ENCODE peak calls at places on chromosomes 16 and 17, in four cellular contexts. Z, H, Q and C are unnamed samples.

GRCh38 chr16:52497067-52497816 is 49.7 kb downstream of the TOX3 start:
- DNase-seq in Z (no peak), H (no peak), Q (no peak), C (no peak)

GRCh38 chr17:7809086-7809790 is 24.8 kb upstream of the KDM6B start:
- DNase-seq in Z (no peak), H (peak), Q (no peak), C (no peak)

GRCh38 chr17:38898291-38898679 is 27.1 kb upstream of the LASP1NB start:
- DNase-seq in Z (peak), H (peak), Q (no peak), C (no peak)

GRCh38 chr17:17577373-17577772 is 14.1 kb downstream of the PEMT start:
- DNase-seq in Z (no peak), H (no peak), Q (no peak), C (no peak)

GRCh38 chr16:68987734-68988457 is 117.6 kb upstream of the HAS3 start:
- DNase-seq in Z (no peak), H (no peak), Q (no peak), C (no peak)

GRCh38 chr16:27721548-27722265 is 171.8 kb downstream of the KATNIP start:
- DNase-seq in Z (peak), H (no peak), Q (peak), C (peak)

GRCh38 chr17:36036240-36036639 is 18.5 kb upstream of the CCL23 start:
- DNase-seq in Z (no peak), H (no peak), Q (no peak), C (no peak)

GRCh38 chr16:62408760-62409159 is 372.5 kb upstream of the CDH8 start:
- DNase-seq in Z (no peak), H (no peak), Q (no peak), C (no peak)

GRCh38 chr16:75251280-75252048 is at the start of gene BCAR1:
- DNase-seq in Z (peak), H (peak), Q (peak), C (peak)

GRCh38 chr16:31008154-31008950 is 2.1 kb downstream of the STX1B start:
- DNase-seq in Z (no peak), H (no peak), Q (peak), C (no peak)

GRCh38 chr17:28117304-28117703 is 74.8 kb downstream of the NLK start:
- DNase-seq in Z (no peak), H (no peak), Q (no peak), C (no peak)

GRCh38 chr17:28119049-28119448 is 76.6 kb downstream of the NLK start:
- DNase-seq in Z (no peak), H (no peak), Q (no peak), C (no peak)

GRCh38 chr17:28119560-28119959 is 77.1 kb downstream of the NLK start:
- DNase-seq in Z (no peak), H (no peak), Q (no peak), C (no peak)

GRCh38 chr17:28120766-28121165 is 78.3 kb downstream of the NLK start:
- DNase-seq in Z (no peak), H (no peak), Q (no peak), C (no peak)

DNA sequence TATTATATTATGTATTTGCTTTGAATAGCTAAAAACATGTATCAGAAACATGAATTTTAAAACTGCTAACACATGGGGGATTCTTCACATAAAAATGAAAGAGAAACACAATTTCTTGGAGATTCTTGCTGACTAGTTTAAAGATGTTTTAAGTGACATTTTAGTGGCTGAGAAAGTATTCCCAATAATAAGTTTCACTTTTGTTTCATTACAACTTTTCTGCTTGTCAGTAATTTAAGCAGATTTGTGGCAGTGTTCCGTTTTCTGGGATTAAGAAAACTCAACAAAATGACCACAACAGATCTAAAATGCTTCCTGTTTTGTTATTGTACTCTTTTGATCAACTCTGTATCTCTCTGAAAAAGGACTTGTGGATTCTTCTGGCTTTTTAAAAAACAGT is 75.9 kb downstream of the NLK start:
- DNase-seq in Z (no peak), H (no peak), Q (no peak), C (no peak)
- H3K4me3 ChIP-seq in Z (no peak), H (no peak), Q (no peak), C (no peak)

DNA sequence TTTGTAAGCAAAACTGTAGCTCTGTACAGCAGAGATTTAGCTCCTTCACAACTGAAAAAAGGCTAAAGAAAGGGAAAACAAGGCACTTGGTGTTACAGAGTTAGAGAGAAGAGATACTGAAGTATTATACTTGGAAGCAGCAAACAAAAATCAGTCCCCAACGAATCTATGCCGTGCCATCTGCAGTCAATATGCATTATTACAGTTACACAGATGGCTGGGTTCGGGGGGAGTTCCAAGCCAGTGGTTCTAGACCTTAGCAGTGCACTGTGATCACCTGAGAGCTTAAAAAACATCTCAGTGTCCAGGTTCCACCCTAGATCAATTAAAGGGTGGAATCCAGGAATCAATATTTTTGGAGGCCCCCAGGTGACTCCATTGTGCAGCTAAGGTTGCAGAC is 489.9 kb downstream of the SHISA9 start:
- DNase-seq in Z (no peak), H (no peak), Q (no peak), C (no peak)
- H3K4me3 ChIP-seq in Z (no peak), H (no peak), Q (no peak), C (no peak)

GRCh38 chr17:29584452-29585079 is 4.9 kb downstream of the GIT1 start:
- DNase-seq in Z (no peak), H (no peak), Q (no peak), C (no peak)

GRCh38 chr17:29583324-29584248 is 5.9 kb downstream of the GIT1 start:
- DNase-seq in Z (no peak), H (no peak), Q (no peak), C (no peak)

GRCh38 chr17:29587591-29587990 is 1.9 kb downstream of the GIT1 start:
- DNase-seq in Z (no peak), H (no peak), Q (no peak), C (no peak)

GRCh38 chr17:29586676-29587469 is 2.6 kb downstream of the GIT1 start:
- DNase-seq in Z (no peak), H (no peak), Q (no peak), C (no peak)

GRCh38 chr17:29585080-29585751 is 4.2 kb downstream of the GIT1 start:
- DNase-seq in Z (no peak), H (no peak), Q (no peak), C (peak)
- H3K4me3 ChIP-seq in Z (no peak), H (no peak), Q (no peak), C (no peak)

GRCh38 chr16:4803479-4804243 is 1.2 kb upstream of the ROGDI start:
- DNase-seq in Z (no peak), H (no peak), Q (no peak), C (peak)
- H3K4me3 ChIP-seq in Z (no peak), H (peak), Q (no peak), C (no peak)

GRCh38 chr17:50685691-50686493 is 21.8 kb downstream of the ANKRD40 start:
- DNase-seq in Z (no peak), H (no peak), Q (no peak), C (no peak)
- H3K4me3 ChIP-seq in Z (no peak), H (no peak), Q (no peak), C (no peak)

GRCh38 chr17:68759343-68760140 is 158.4 kb upstream of the FAM20A start:
- DNase-seq in Z (peak), H (peak), Q (peak), C (peak)
- H3K4me3 ChIP-seq in Z (no peak), H (peak), Q (peak), C (peak)

GRCh38 chr17:48427598-48427997 is 2.4 kb downstream of the SKAP1 start:
- DNase-seq in Z (peak), H (no peak), Q (no peak), C (no peak)

GRCh38 chr17:48426019-48426418 is 4.0 kb downstream of the SKAP1 start:
- DNase-seq in Z (no peak), H (no peak), Q (no peak), C (no peak)

GRCh38 chr17:48429638-48430586 is at the start of gene SKAP1:
- DNase-seq in Z (peak), H (peak), Q (no peak), C (no peak)

GRCh38 chr17:48432820-48433775 is 3.1 kb upstream of the SKAP1 start:
- DNase-seq in Z (no peak), H (no peak), Q (no peak), C (no peak)

DNA sequence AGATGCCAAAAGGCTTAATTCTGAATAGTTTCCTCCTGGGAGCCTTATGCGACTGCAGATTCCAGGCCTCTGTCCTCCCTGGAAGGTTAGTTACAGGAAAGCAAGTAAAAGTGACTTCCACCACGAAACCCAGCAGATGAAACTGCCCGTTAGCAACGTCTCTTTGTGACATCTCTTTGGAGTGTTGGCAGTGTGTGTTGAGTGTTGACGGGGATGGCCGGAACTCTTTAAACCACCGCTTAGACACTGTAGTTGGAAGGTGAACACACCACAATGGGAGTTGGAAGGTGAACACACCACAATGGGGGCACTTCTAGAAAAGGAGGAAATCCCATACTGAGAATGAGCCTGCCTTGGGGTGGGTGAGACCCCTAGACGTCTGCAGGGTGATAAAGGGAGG is 858 bp downstream of the SKAP1 start:
- DNase-seq in Z (no peak), H (no peak), Q (no peak), C (no peak)
- H3K4me3 ChIP-seq in Z (no peak), H (no peak), Q (no peak), C (no peak)

GRCh38 chr17:75289832-75290337 is 652 bp upstream of the SLC25A19 start:
- DNase-seq in Z (peak), H (no peak), Q (peak), C (peak)

GRCh38 chr17:75300280-75300679 is 11.0 kb upstream of the SLC25A19 start:
- DNase-seq in Z (no peak), H (no peak), Q (no peak), C (no peak)

GRCh38 chr17:75301031-75301430 is 11.8 kb upstream of the SLC25A19 start:
- DNase-seq in Z (no peak), H (no peak), Q (no peak), C (no peak)

DNA sequence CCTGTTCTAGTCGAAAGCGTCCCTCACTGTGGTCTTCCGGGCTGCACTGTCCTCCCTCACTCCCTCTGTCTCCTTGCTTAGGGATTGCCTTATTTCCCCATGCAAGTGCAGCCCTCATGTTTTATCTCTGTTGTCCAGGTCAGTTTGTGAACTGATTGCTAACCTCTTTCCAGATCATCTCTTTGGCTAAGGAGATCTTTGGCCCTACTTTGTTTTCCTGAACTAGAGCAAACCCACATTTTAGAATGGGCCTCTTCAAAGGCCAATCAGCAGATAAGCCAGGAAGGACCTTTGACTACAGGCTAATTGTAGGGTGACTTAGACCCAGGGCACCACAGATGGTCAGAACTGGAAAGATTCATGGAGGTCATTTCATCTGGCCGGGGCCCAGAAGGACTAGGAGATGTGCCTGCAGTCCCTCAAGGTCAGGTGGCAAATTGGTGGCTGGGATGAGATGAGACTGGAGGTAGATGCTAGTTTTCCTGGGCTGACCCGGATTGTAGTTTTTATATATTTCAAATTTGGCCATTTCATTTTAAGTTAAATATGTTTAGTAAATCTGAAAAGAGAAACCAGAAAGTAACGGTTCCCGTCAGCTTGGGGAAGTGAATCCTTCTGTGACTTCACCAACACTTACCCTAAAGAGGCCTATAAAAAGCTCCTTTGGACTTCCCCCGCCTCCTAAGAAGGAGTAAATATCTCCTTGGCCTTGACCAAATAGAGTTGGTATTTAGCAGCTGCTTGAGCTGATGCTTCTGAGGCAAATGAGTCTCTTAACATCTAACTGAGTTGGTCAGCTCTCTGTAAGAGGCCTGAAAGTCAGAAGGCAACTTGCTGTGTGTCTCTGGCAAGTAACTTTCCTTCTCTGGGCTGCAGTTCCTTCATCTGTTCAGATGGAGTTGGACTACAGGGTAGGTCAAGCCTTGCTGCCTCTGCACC is 6.3 kb upstream of the SLC25A19 start:
- DNase-seq in Z (peak), H (no peak), Q (no peak), C (no peak)
- H3K4me3 ChIP-seq in Z (no peak), H (no peak), Q (no peak), C (no peak)